ENCODE peak calls at places on chromosomes 12 and 14, in five cellular contexts. G is NT2/D1; Y is CD8-positive, alpha-beta memory T cell; A is heart left ventricle; T is left lung. C is an unnamed sample.

GRCh38 chr14:93838253-93838652 is 50.0 kb upstream of the PRIMA1 start:
- DNase-seq in G (no peak), Y (no peak), A (no peak), T (no peak), C (no peak)

GRCh38 chr12:83018063-83018462 is 331.4 kb downstream of the TMTC2 start:
- DNase-seq in G (no peak), Y (no peak), A (no peak), T (no peak), C (no peak)

GRCh38 chr12:115998789-115999478 is 278.6 kb downstream of the MED13L start:
- DNase-seq in G (no peak), Y (no peak), A (no peak), T (no peak), C (no peak)

GRCh38 chr12:45669093-45669492 is 60.4 kb upstream of the ARID2 start:
- DNase-seq in G (no peak), Y (peak; percentile 19), A (no peak), T (no peak), C (no peak)

GRCh38 chr14:70731447-70732239 is 77.7 kb downstream of the MAP3K9 start:
- DNase-seq in G (no peak), Y (no peak), A (no peak), T (no peak), C (no peak)

GRCh38 chr14:52400846-52401245 is 86.7 kb downstream of the PTGER2 start:
- DNase-seq in G (no peak), Y (peak; percentile 52), A (no peak), T (no peak), C (no peak)

GRCh38 chr14:95270203-95270602 is 49.5 kb downstream of the CLMN start:
- DNase-seq in G (no peak), Y (no peak), A (no peak), T (no peak), C (no peak)

GRCh38 chr12:92953747-92954146 is 24.7 kb upstream of the EEA1 start:
- DNase-seq in G (no peak), Y (no peak), A (no peak), T (no peak), C (no peak)

GRCh38 chr12:24773996-24774395 is 174.9 kb downstream of the BCAT1 start:
- DNase-seq in G (no peak), Y (no peak), A (no peak), T (no peak), C (no peak)

GRCh38 chr12:66537866-66538265 is 141.0 kb downstream of the GRIP1 start:
- DNase-seq in G (no peak), Y (no peak), A (no peak), T (no peak), C (no peak)

GRCh38 chr14:58166005-58166983 is 14.3 kb upstream of the ARMH4 start:
- DNase-seq in G (peak; percentile 49), Y (peak; percentile 38), A (peak; percentile 90), T (peak; percentile 74), C (peak; percentile 88)

GRCh38 chr12:57934804-57935203 is 6.6 kb upstream of the ATP23 start:
- DNase-seq in G (no peak), Y (no peak), A (no peak), T (no peak), C (no peak)

GRCh38 chr12:89648211-89648930 is 60.3 kb downstream of the ATP2B1 start:
- DNase-seq in G (peak; percentile 76), Y (no peak), A (peak; percentile 46), T (no peak), C (no peak)

GRCh38 chr14:38278035-38278434 is 22.1 kb upstream of the CLEC14A start:
- DNase-seq in G (no peak), Y (no peak), A (no peak), T (no peak), C (no peak)

GRCh38 chr14:72366619-72367018 is 434.4 kb downstream of the RGS6 start:
- DNase-seq in G (no peak), Y (no peak), A (no peak), T (no peak), C (no peak)
- H3K9me3 ChIP-seq in G (no peaks in the 10 kb centered on the region), Y (no peaks in the 10 kb centered on the region), A (no peaks in the 10 kb centered on the region), T (no peaks in the 10 kb centered on the region), C (no peaks in the 10 kb centered on the region)

DNA sequence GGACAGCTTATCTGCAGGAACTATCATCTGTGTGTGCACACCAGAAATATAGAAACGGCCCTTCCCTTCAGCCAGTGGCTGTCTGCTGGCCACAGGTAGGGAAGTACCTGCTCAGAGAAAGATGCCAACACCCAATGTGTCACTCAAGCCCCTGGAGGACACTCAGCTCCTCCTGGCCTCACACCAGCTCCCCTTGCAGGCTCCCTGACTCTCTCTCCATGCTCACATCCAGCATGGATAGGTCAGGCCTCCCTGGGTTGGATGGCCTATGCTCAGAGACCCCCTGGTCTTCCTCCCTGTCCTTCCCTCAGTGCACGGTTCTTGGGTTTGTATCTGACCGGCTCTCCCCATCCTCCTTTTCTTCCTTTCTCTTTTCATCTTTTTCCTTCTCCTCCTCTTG is 202.1 kb downstream of the BCL11B start:
- DNase-seq in G (no peak), Y (no peak), A (no peak), T (no peak), C (no peak)
- H3K9me3 ChIP-seq in G (no peaks in the 10 kb centered on the region), Y (no peaks in the 10 kb centered on the region), A (no peaks in the 10 kb centered on the region), T (no peaks in the 10 kb centered on the region), C (no peaks in the 10 kb centered on the region)

GRCh38 chr14:29458547-29458946 is 469.1 kb downstream of the PRKD1 start:
- DNase-seq in G (no peak), Y (no peak), A (no peak), T (no peak), C (no peak)

GRCh38 chr14:29454026-29454693 is 473.5 kb downstream of the PRKD1 start:
- DNase-seq in G (no peak), Y (no peak), A (no peak), T (no peak), C (no peak)

DNA sequence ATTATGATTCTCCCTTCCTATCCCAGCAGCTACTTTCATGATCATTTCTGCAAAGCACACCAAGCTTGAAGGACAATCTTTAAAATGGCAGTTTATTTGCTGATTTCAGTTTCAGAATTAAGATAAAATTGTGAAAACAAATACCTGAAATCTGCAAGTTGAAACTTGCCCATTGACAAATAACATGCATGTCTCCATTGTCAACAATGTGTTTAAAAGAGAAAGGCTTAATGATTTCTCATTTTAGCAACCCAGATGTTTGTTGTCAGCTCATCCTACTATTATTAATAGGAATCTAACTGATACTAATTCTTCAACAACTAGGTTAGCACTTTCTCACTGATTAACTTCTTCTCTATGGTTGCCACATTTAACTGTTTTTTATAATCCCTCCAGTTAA is 474.6 kb downstream of the PRKD1 start:
- DNase-seq in G (no peak), Y (no peak), A (no peak), T (no peak), C (no peak)
- H3K9me3 ChIP-seq in G (no peaks in the 10 kb centered on the region), Y (no peaks in the 10 kb centered on the region), A (no peaks in the 10 kb centered on the region), T (no peaks in the 10 kb centered on the region), C (no peaks in the 10 kb centered on the region)

GRCh38 chr12:132456944-132457495 is 32.9 kb upstream of the FBRSL1 start:
- DNase-seq in G (no peak), Y (no peak), A (peak; percentile 44), T (no peak), C (no peak)

GRCh38 chr12:132460571-132460970 is 29.4 kb upstream of the FBRSL1 start:
- DNase-seq in G (peak; percentile 38), Y (no peak), A (peak; percentile 11), T (no peak), C (no peak)

GRCh38 chr12:132461526-132461925 is 28.4 kb upstream of the FBRSL1 start:
- DNase-seq in G (no peak), Y (no peak), A (peak; percentile 36), T (no peak), C (no peak)

GRCh38 chr12:132458441-132459225 is 31.3 kb upstream of the FBRSL1 start:
- DNase-seq in G (no peak), Y (no peak), A (peak; percentile 49), T (no peak), C (no peak)

GRCh38 chr12:132459270-132459669 is 30.7 kb upstream of the FBRSL1 start:
- DNase-seq in G (no peak), Y (no peak), A (peak; percentile 8), T (no peak), C (no peak)
- H3K9me3 ChIP-seq in G (peaks cover 5% of the 10 kb centered on the region), Y (no peaks in the 10 kb centered on the region), A (no peaks in the 10 kb centered on the region), T (no peaks in the 10 kb centered on the region), C (no peaks in the 10 kb centered on the region)

GRCh38 chr12:130198026-130198662 is 35.9 kb downstream of the FZD10 start:
- DNase-seq in G (no peak), Y (no peak), A (no peak), T (no peak), C (no peak)
- H3K9me3 ChIP-seq in G (no peaks in the 10 kb centered on the region), Y (no peaks in the 10 kb centered on the region), A (no peaks in the 10 kb centered on the region), T (no peaks in the 10 kb centered on the region), C (no peaks in the 10 kb centered on the region)

GRCh38 chr14:79180656-79181055 is 1010.5 kb downstream of the NRXN3 start:
- DNase-seq in G (no peak), Y (no peak), A (no peak), T (no peak), C (no peak)

GRCh38 chr14:79179985-79180384 is 1009.8 kb downstream of the NRXN3 start:
- DNase-seq in G (no peak), Y (no peak), A (no peak), T (no peak), C (no peak)

GRCh38 chr14:79178719-79179118 is 1008.5 kb downstream of the NRXN3 start:
- DNase-seq in G (no peak), Y (no peak), A (no peak), T (no peak), C (no peak)

DNA sequence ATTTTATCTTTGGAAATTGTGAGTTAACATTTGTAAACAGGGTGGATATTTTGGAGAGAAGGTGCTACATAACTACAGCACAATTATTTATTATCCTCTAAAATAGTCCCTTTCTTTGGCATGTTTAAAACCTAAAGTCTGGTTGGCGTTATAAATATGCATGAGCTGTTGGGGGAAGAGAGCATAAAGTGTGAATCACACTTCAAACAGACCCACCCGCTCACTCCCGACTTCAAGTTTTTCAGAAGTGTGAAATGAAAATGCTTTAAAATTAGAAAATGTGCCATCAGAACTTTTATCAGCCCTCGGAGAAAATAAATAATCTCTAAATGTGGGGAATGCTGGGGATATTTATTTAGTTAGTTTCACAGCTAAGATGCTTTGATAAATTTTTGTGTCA is 1006.9 kb downstream of the NRXN3 start:
- DNase-seq in G (no peak), Y (no peak), A (no peak), T (no peak), C (no peak)
- H3K9me3 ChIP-seq in G (no peaks in the 10 kb centered on the region), Y (no peaks in the 10 kb centered on the region), A (no peaks in the 10 kb centered on the region), T (no peaks in the 10 kb centered on the region), C (no peaks in the 10 kb centered on the region)